ENCODE peak calls at places on chromosome 22, in four cellular contexts. One of them, this sample, is unnamed.

GRCh38 chr22:32725369-32725988 is 76.0 kb upstream of the TIMP3 start:
- DNase-seq in H1: no peak
- DNase-seq in H9: no peak
- DNase-seq in IMR-90: no peak
- DNase-seq in this sample: no peak

GRCh38 chr22:39234157-39234793 is 10.5 kb downstream of the PDGFB start:
- DNase-seq in H9: no peak
- DNase-seq in H1: peak; percentile 59
- DNase-seq in IMR-90: no peak
- DNase-seq in this sample: peak; percentile 85

GRCh38 chr22:17726561-17727243 is 47.6 kb downstream of the BID start:
- DNase-seq in IMR-90: peak; percentile 72
- DNase-seq in H1: no peak
- DNase-seq in H9: no peak
- DNase-seq in this sample: no peak

GRCh38 chr22:43201486-43202219 is 14.7 kb upstream of the TTLL12 start:
- DNase-seq in IMR-90: no peak
- DNase-seq in H1: no peak
- DNase-seq in H9: no peak
- DNase-seq in this sample: no peak

GRCh38 chr22:22248878-22249277 is 4.3 kb downstream of the VPREB1 start:
- DNase-seq in IMR-90: no peak
- DNase-seq in H1: no peak
- DNase-seq in H9: no peak
- DNase-seq in this sample: no peak

GRCh38 chr22:35575116-35575748 is 34.6 kb downstream of the RASD2 start:
- DNase-seq in IMR-90: no peak
- DNase-seq in H9: no peak
- DNase-seq in H1: no peak
- DNase-seq in this sample: no peak

GRCh38 chr22:17867160-17867785 is 93.0 kb upstream of the BID start:
- DNase-seq in H1: no peak
- DNase-seq in H9: no peak
- DNase-seq in IMR-90: no peak
- DNase-seq in this sample: no peak

GRCh38 chr22:25700996-25701815 is 40.8 kb upstream of the MYO18B start:
- DNase-seq in H1: no peak
- DNase-seq in H9: no peak
- DNase-seq in IMR-90: peak; percentile 22
- DNase-seq in this sample: no peak

GRCh38 chr22:40732996-40733292 is 53.7 kb downstream of the MCHR1 start:
- DNase-seq in IMR-90: no peak
- DNase-seq in H9: no peak
- DNase-seq in H1: no peak
- DNase-seq in this sample: no peak

GRCh38 chr22:35397095-35397904 is 2.6 kb upstream of the MCM5 start:
- DNase-seq in H1: no peak
- DNase-seq in H9: no peak
- DNase-seq in IMR-90: peak; percentile 29
- DNase-seq in this sample: peak; percentile 58

GRCh38 chr22:45212992-45213751 is 27.5 kb downstream of the KIAA0930 start:
- DNase-seq in H9: no peak
- DNase-seq in H1: no peak
- DNase-seq in IMR-90: peak; percentile 81
- DNase-seq in this sample: no peak

GRCh38 chr22:45630436-45630835 is 41.2 kb upstream of the ATXN10 start:
- DNase-seq in H9: no peak
- DNase-seq in IMR-90: no peak
- DNase-seq in H1: no peak
- DNase-seq in this sample: no peak

GRCh38 chr22:45878051-45878764 is 98.8 kb downstream of the WNT7B start:
- DNase-seq in H9: peak; percentile 32
- DNase-seq in IMR-90: no peak
- DNase-seq in H1: peak; percentile 68
- DNase-seq in this sample: peak; percentile 38

GRCh38 chr22:19455585-19456370 is 8.3 kb upstream of the C22orf39 start:
- DNase-seq in H9: no peak
- DNase-seq in IMR-90: peak; percentile 15
- DNase-seq in H1: no peak
- DNase-seq in this sample: no peak

GRCh38 chr22:50705851-50706351 is 32.1 kb upstream of the ACR start:
- DNase-seq in H9: no peak
- DNase-seq in IMR-90: no peak
- DNase-seq in H1: no peak
- DNase-seq in this sample: no peak

GRCh38 chr22:41021655-41022454 is 70.5 kb upstream of the EP300 start:
- DNase-seq in IMR-90: peak; percentile 16
- DNase-seq in H9: peak; percentile 68
- DNase-seq in H1: peak; percentile 84
- DNase-seq in this sample: peak; percentile 73

GRCh38 chr22:46088541-46089311 is 61.6 kb upstream of the PPARA start:
- DNase-seq in IMR-90: peak; percentile 64
- DNase-seq in H1: no peak
- DNase-seq in H9: no peak
- DNase-seq in this sample: no peak

GRCh38 chr22:41288245-41288946 is 2.4 kb upstream of the RANGAP1 start:
- DNase-seq in IMR-90: peak; percentile 88
- DNase-seq in H1: no peak
- DNase-seq in H9: peak; percentile 58
- DNase-seq in this sample: peak; percentile 96

GRCh38 chr22:19176732-19177131 is 1.8 kb downstream of the SLC25A1 start:
- DNase-seq in H9: no peak
- DNase-seq in H1: no peak
- DNase-seq in IMR-90: no peak
- DNase-seq in this sample: no peak

GRCh38 chr22:40271440-40271839 is 74.9 kb upstream of the ADSL start:
- DNase-seq in IMR-90: no peak
- DNase-seq in H1: no peak
- DNase-seq in H9: no peak
- DNase-seq in this sample: no peak

GRCh38 chr22:36197065-36197440 is 4.6 kb downstream of the APOL4 start:
- DNase-seq in H1: no peak
- DNase-seq in IMR-90: peak; percentile 70
- DNase-seq in H9: peak; percentile 93
- DNase-seq in this sample: peak; percentile 94

GRCh38 chr22:50207383-50208031 is 6.7 kb downstream of the SELENOO start:
- DNase-seq in IMR-90: no peak
- DNase-seq in H1: no peak
- DNase-seq in H9: no peak
- DNase-seq in this sample: no peak

GRCh38 chr22:47777426-47777825 is 1015.0 kb downstream of the TBC1D22A start:
- DNase-seq in IMR-90: no peak
- DNase-seq in H1: no peak
- DNase-seq in H9: no peak
- DNase-seq in this sample: no peak
- H3K18ac ChIP-seq in IMR-90: no peak overlapping the region
- H3K18ac ChIP-seq in H1: no peak overlapping the region
- H3K18ac ChIP-seq in H9: no peak overlapping the region
- H3K18ac ChIP-seq in this sample: no peak overlapping the region

GRCh38 chr22:23403152-23403719 is 176.9 kb downstream of the IGLL1 start:
- DNase-seq in IMR-90: no peak
- DNase-seq in H1: no peak
- DNase-seq in H9: no peak
- DNase-seq in this sample: no peak
- H2BK120ac ChIP-seq in IMR-90: no peak overlapping the region
- H2BK120ac ChIP-seq in H1: no peak overlapping the region
- H2BK120ac ChIP-seq in H9: no peak overlapping the region
- H2BK120ac ChIP-seq in this sample: peak overlapping the region; percentile 45

DNA sequence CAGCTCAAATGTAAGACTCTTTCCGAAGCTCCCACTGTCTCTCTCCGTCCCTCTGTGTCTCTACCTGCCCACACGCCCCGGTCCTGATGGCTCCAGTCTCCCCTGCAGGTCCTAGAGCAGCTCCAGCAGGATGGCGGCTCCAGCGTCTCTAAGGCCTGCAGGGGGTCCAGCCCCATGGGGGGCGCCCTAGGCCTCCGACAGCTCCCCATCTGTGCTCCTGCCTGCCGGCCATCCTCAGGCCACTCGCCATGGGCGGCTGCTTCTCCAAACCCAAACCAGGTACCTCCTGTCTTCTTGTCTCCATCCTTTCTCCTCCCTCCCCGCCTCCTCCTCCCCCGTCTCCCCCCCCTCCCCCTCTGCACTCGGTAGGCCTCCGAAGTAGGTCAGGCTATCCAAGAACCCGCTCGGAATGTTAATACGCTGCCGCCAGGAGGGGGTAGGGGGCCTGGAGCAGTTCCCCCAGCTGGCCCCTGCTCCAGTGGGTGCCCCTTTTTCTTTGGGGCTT is 694 bp downstream of the AIFM3 start:
- DNase-seq in H1: peak; percentile 72
- DNase-seq in H9: peak; percentile 53
- DNase-seq in IMR-90: no peak
- DNase-seq in this sample: peak; percentile 48
- H3K18ac ChIP-seq in H1: no peak overlapping the region
- H3K18ac ChIP-seq in H9: no peak overlapping the region
- H3K18ac ChIP-seq in IMR-90: no peak overlapping the region
- H3K18ac ChIP-seq in this sample: no peak overlapping the region

GRCh38 chr22:37308385-37309200 is 26.3 kb downstream of the CYTH4 start:
- DNase-seq in H9: no peak
- DNase-seq in H1: no peak
- DNase-seq in IMR-90: no peak
- DNase-seq in this sample: no peak
- H2BK120ac ChIP-seq in H9: no peak overlapping the region
- H2BK120ac ChIP-seq in H1: no peak overlapping the region
- H2BK120ac ChIP-seq in IMR-90: peak overlapping the region; percentile 99
- H2BK120ac ChIP-seq in this sample: no peak overlapping the region

This sample was measured in mesendoderm.